ENCODE peak calls at places on chromosomes 7 and 10, in four cellular contexts. V is NCI-H774; X is smooth muscle cell of the brain vasculature; N is stimulated activated CD4-positive, alpha-beta T cell treated with anti-CD3 and anti-CD28 coated beads, Interleukin-2, amount 100 ng/mL, for 48 hours. F is an unnamed sample.

GRCh38 chr7:95609277-95609971 is 13.1 kb upstream of the PDK4 start:
- DNase-seq in N (no peak), V (peak), X (peak), F (no peak)

GRCh38 chr10:100101526-100102076 is 19.9 kb upstream of the CPN1 start:
- DNase-seq in N (no peak), V (no peak), X (no peak), F (no peak)

GRCh38 chr10:18583575-18584270 is 67.7 kb downstream of the NSUN6 start:
- DNase-seq in N (no peak), X (no peak), V (no peak), F (no peak)

GRCh38 chr10:61835069-61835908 is 66.2 kb upstream of the ARID5B start:
- DNase-seq in N (no peak), V (peak), X (no peak), F (no peak)

GRCh38 chr10:27223964-27224363 is 16.6 kb downstream of the ACBD5 start:
- DNase-seq in X (no peak), V (no peak), N (peak), F (no peak)

GRCh38 chr7:1197997-1198632 is 34.6 kb upstream of the UNCX start:
- DNase-seq in N (no peak), V (no peak), X (no peak), F (no peak)

GRCh38 chr7:142800699-142801260 is 30.0 kb downstream of the PRSS2 start:
- DNase-seq in V (no peak), N (no peak), X (no peak), F (peak)

GRCh38 chr7:135557455-135558336 is at the start of gene NUP205:
- DNase-seq in N (peak), V (peak), X (peak), F (no peak)

GRCh38 chr7:98808751-98809460 is 60.9 kb downstream of the TMEM130 start:
- DNase-seq in V (no peak), N (no peak), X (no peak), F (no peak)